ENCODE peak calls at places on chromosome 15, in six cellular contexts. One of them, this sample, is unnamed.

GRCh38 chr15:65089206-65089824 is 12.8 kb downstream of the KBTBD13 start:
- DNase-seq in DND-41: no peak
- DNase-seq in GM23248: no peak
- DNase-seq in HepG2: peak
- DNase-seq in HCT116: no peak
- DNase-seq in GM23338: no peak
- DNase-seq in this sample: no peak

GRCh38 chr15:71548317-71548908 is 261.9 kb upstream of the NR2E3 start:
- DNase-seq in DND-41: no peak
- DNase-seq in GM23248: no peak
- DNase-seq in HepG2: no peak
- DNase-seq in HCT116: no peak
- DNase-seq in GM23338: peak
- DNase-seq in this sample: no peak

GRCh38 chr15:85485956-85486567 is 105.7 kb downstream of the AKAP13 start:
- DNase-seq in DND-41: peak
- DNase-seq in GM23248: peak
- DNase-seq in HepG2: peak
- DNase-seq in HCT116: peak
- DNase-seq in GM23338: peak
- DNase-seq in this sample: no peak

GRCh38 chr15:47244361-47244760 is 472.9 kb upstream of the SEMA6D start:
- DNase-seq in DND-41: no peak
- DNase-seq in GM23248: no peak
- DNase-seq in HepG2: no peak
- DNase-seq in HCT116: no peak
- DNase-seq in GM23338: no peak
- DNase-seq in this sample: no peak

GRCh38 chr15:23564798-23565394 is 578 bp upstream of the MKRN3 start:
- DNase-seq in DND-41: peak
- DNase-seq in GM23248: no peak
- DNase-seq in HepG2: no peak
- DNase-seq in HCT116: no peak
- DNase-seq in GM23338: no peak
- DNase-seq in this sample: no peak

GRCh38 chr15:92365079-92365478 is 28.6 kb upstream of the ST8SIA2 start:
- DNase-seq in DND-41: no peak
- DNase-seq in GM23248: no peak
- DNase-seq in HepG2: peak
- DNase-seq in HCT116: no peak
- DNase-seq in GM23338: no peak
- DNase-seq in this sample: no peak

GRCh38 chr15:91710072-91710471 is 143.4 kb upstream of the SLCO3A1 start:
- DNase-seq in DND-41: no peak
- DNase-seq in GM23248: no peak
- DNase-seq in HepG2: no peak
- DNase-seq in HCT116: no peak
- DNase-seq in GM23338: no peak
- DNase-seq in this sample: no peak

GRCh38 chr15:40441012-40441735 is 421 bp downstream of the BAHD1 start:
- DNase-seq in DND-41: no peak
- DNase-seq in GM23248: peak
- DNase-seq in HepG2: no peak
- DNase-seq in HCT116: no peak
- DNase-seq in GM23338: peak
- DNase-seq in this sample: no peak

GRCh38 chr15:79372428-79372827 is 59.7 kb upstream of the MINAR1 start:
- DNase-seq in DND-41: no peak
- DNase-seq in GM23248: no peak
- DNase-seq in HepG2: no peak
- DNase-seq in HCT116: no peak
- DNase-seq in GM23338: no peak
- DNase-seq in this sample: no peak

GRCh38 chr15:24269166-24269571 is 406.4 kb upstream of the NPAP1 start:
- DNase-seq in DND-41: peak
- DNase-seq in GM23248: no peak
- DNase-seq in HepG2: no peak
- DNase-seq in HCT116: no peak
- DNase-seq in GM23338: no peak
- DNase-seq in this sample: no peak

GRCh38 chr15:92149029-92149428 is 244.7 kb upstream of the ST8SIA2 start:
- DNase-seq in DND-41: no peak
- DNase-seq in GM23248: peak
- DNase-seq in HepG2: no peak
- DNase-seq in HCT116: no peak
- DNase-seq in GM23338: no peak
- DNase-seq in this sample: no peak

GRCh38 chr15:86572368-86572841 is 492.7 kb downstream of the AGBL1 start:
- DNase-seq in DND-41: no peak
- DNase-seq in GM23248: no peak
- DNase-seq in HepG2: no peak
- DNase-seq in HCT116: no peak
- DNase-seq in GM23338: no peak
- DNase-seq in this sample: no peak

GRCh38 chr15:55255714-55256113 is 33.9 kb downstream of the RAB27A start:
- DNase-seq in DND-41: peak
- DNase-seq in GM23248: no peak
- DNase-seq in HepG2: no peak
- DNase-seq in HCT116: no peak
- DNase-seq in GM23338: no peak
- DNase-seq in this sample: no peak

GRCh38 chr15:47460775-47461174 is 256.5 kb upstream of the SEMA6D start:
- DNase-seq in DND-41: no peak
- DNase-seq in GM23248: no peak
- DNase-seq in HepG2: no peak
- DNase-seq in HCT116: no peak
- DNase-seq in GM23338: no peak
- DNase-seq in this sample: no peak

GRCh38 chr15:99682455-99682854 is 50.8 kb downstream of the LYSMD4 start:
- DNase-seq in DND-41: no peak
- DNase-seq in GM23248: peak
- DNase-seq in HepG2: no peak
- DNase-seq in HCT116: no peak
- DNase-seq in GM23338: no peak
- DNase-seq in this sample: peak

GRCh38 chr15:91140561-91140960 is 40.5 kb downstream of the SV2B start:
- DNase-seq in DND-41: no peak
- DNase-seq in GM23248: no peak
- DNase-seq in HepG2: no peak
- DNase-seq in HCT116: no peak
- DNase-seq in GM23338: no peak
- DNase-seq in this sample: no peak

GRCh38 chr15:49088996-49089395 is 42.8 kb upstream of the SECISBP2L start:
- DNase-seq in DND-41: no peak
- DNase-seq in GM23248: no peak
- DNase-seq in HepG2: no peak
- DNase-seq in HCT116: no peak
- DNase-seq in GM23338: no peak
- DNase-seq in this sample: no peak

GRCh38 chr15:39886418-39886817 is 33.6 kb downstream of the GPR176 start:
- DNase-seq in DND-41: no peak
- DNase-seq in GM23248: no peak
- DNase-seq in HepG2: no peak
- DNase-seq in HCT116: no peak
- DNase-seq in GM23338: no peak
- DNase-seq in this sample: no peak

GRCh38 chr15:101596633-101597032 is 55.5 kb downstream of the TM2D3 start:
- DNase-seq in DND-41: no peak
- DNase-seq in GM23248: no peak
- DNase-seq in HepG2: no peak
- DNase-seq in HCT116: no peak
- DNase-seq in GM23338: no peak
- DNase-seq in this sample: no peak

GRCh38 chr15:92624401-92624991 is 31.1 kb downstream of the FAM174B start:
- DNase-seq in DND-41: no peak
- DNase-seq in GM23248: peak
- DNase-seq in HepG2: no peak
- DNase-seq in HCT116: no peak
- DNase-seq in GM23338: no peak
- DNase-seq in this sample: no peak

GRCh38 chr15:59953392-59953883 is 50.7 kb upstream of the FOXB1 start:
- DNase-seq in DND-41: no peak
- DNase-seq in GM23248: no peak
- DNase-seq in HepG2: no peak
- DNase-seq in HCT116: no peak
- DNase-seq in GM23338: peak
- DNase-seq in this sample: no peak

GRCh38 chr15:63191895-63192603 is 2.6 kb downstream of the RAB8B start:
- DNase-seq in DND-41: peak
- DNase-seq in GM23248: no peak
- DNase-seq in HepG2: no peak
- DNase-seq in HCT116: no peak
- DNase-seq in GM23338: no peak
- DNase-seq in this sample: no peak

GRCh38 chr15:101521084-101521483 is 31.6 kb upstream of the PCSK6 start:
- DNase-seq in DND-41: no peak
- DNase-seq in GM23248: no peak
- DNase-seq in HepG2: no peak
- DNase-seq in HCT116: no peak
- DNase-seq in GM23338: no peak
- DNase-seq in this sample: no peak

GRCh38 chr15:31609243-31609642 is 282.6 kb downstream of the KLF13 start:
- DNase-seq in DND-41: no peak
- DNase-seq in GM23248: peak
- DNase-seq in HepG2: no peak
- DNase-seq in HCT116: no peak
- DNase-seq in GM23338: no peak
- DNase-seq in this sample: no peak

GRCh38 chr15:45128971-45129639 is 574 bp downstream of the DUOXA1 start:
- DNase-seq in DND-41: no peak
- DNase-seq in GM23248: peak
- DNase-seq in HepG2: no peak
- DNase-seq in HCT116: no peak
- DNase-seq in GM23338: peak
- DNase-seq in this sample: no peak

GRCh38 chr15:66622677-66623076 is 56.9 kb upstream of the LCTL start:
- DNase-seq in DND-41: no peak
- DNase-seq in GM23248: peak
- DNase-seq in HepG2: no peak
- DNase-seq in HCT116: no peak
- DNase-seq in GM23338: no peak
- DNase-seq in this sample: no peak
- TF ChIP-seq EZH2 in DND-41: no peak
- TF ChIP-seq EZH2 in GM23248: no peak
- TF ChIP-seq EZH2 in HepG2: no peak
- TF ChIP-seq EZH2 in HCT116: no peak
- TF ChIP-seq EZH2 in GM23338: no peak
- TF ChIP-seq EZH2 in this sample: no peak

DNA sequence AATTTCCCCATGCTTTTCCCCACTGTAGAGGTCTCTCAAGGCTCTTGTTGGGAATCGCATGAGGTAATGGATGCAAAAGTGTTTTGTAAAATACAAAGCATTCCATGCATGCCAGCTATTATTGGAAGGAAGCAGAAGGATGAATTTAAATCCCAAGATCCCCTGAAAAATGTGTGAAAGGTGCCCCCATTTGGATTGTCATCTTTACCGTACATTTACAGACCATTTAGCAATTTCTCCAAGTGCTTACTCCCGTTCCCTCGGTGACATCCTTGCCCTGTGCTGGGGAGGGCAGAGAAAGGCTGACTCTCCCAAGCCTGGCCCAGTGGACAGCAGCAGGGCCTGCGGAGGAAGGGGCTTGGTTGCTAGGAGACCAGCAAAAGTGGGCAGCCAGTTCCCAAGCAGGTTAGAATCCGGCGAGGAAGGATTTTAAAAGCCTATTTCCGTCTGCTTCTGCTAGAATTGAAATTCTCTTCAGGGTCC is 31.1 kb upstream of the NEO1 start:
- DNase-seq in DND-41: no peak
- DNase-seq in GM23248: no peak
- DNase-seq in HepG2: no peak
- DNase-seq in HCT116: no peak
- DNase-seq in GM23338: peak
- DNase-seq in this sample: no peak
- H3K27ac ChIP-seq in DND-41: no peak
- H3K27ac ChIP-seq in GM23248: no peak
- H3K27ac ChIP-seq in HepG2: no peak
- H3K27ac ChIP-seq in HCT116: no peak
- H3K27ac ChIP-seq in GM23338: peak
- H3K27ac ChIP-seq in this sample: no peak

GRCh38 chr15:95369202-95369601 is 961.3 kb upstream of the NR2F2 start:
- DNase-seq in DND-41: no peak
- DNase-seq in GM23248: no peak
- DNase-seq in HepG2: no peak
- DNase-seq in HCT116: no peak
- DNase-seq in GM23338: no peak
- DNase-seq in this sample: peak
- TF ChIP-seq EZH2 in DND-41: no peak
- TF ChIP-seq EZH2 in GM23248: no peak
- TF ChIP-seq EZH2 in HepG2: no peak
- TF ChIP-seq EZH2 in HCT116: no peak
- TF ChIP-seq EZH2 in GM23338: no peak
- TF ChIP-seq EZH2 in this sample: no peak

GRCh38 chr15:50767332-50767861 is 1.9 kb upstream of the SPPL2A start:
- DNase-seq in DND-41: no peak
- DNase-seq in GM23248: no peak
- DNase-seq in HepG2: no peak
- DNase-seq in HCT116: no peak
- DNase-seq in GM23338: no peak
- DNase-seq in this sample: no peak

GRCh38 chr15:50758712-50759205 is 6.7 kb downstream of the SPPL2A start:
- DNase-seq in DND-41: no peak
- DNase-seq in GM23248: peak
- DNase-seq in HepG2: no peak
- DNase-seq in HCT116: no peak
- DNase-seq in GM23338: no peak
- DNase-seq in this sample: no peak

GRCh38 chr15:50765202-50765967 is at the start of gene SPPL2A:
- DNase-seq in DND-41: peak
- DNase-seq in GM23248: peak
- DNase-seq in HepG2: peak
- DNase-seq in HCT116: peak
- DNase-seq in GM23338: peak
- DNase-seq in this sample: peak

DNA sequence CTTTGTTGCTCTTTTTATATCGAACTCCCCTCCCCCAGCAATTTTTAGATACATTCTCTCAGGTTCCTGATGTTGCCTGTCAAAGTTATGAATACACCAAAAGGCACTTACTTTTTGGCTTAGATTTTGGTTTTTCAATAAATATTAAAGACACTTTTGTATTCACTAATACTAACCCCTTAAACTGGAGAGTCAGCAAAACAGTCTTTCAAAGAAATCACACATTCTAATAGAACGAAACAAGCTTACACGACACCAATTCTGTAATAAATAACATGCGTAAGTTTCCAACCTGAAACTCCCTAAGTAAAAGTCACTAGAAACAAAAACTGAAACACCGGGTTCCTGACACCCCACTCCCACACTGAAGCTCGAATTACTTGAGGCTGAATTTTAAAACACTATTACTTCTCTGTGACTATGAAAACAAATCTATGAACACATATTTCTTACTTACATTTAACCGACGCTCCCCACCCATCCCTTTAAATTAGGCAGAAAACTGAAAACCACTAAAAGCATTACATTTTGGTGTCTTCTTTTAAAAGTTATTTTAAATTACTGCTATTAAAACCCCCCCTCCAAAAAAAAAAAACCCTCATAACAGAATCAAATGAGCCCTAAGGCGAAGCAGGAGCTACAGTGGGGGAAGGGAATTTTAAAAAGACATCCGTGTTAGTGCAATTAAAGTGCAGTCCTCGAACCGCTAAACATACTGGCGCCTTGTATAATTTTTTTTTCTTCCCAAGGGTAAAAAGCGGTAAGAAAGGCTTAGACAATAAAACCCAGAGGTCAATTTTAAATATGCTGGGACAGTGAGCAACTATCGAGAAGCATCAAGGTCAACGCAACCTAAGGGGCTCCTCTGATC is 940 bp downstream of the SPPL2A start:
- DNase-seq in DND-41: no peak
- DNase-seq in GM23248: peak
- DNase-seq in HepG2: no peak
- DNase-seq in HCT116: no peak
- DNase-seq in GM23338: no peak
- DNase-seq in this sample: peak
- H3K27ac ChIP-seq in DND-41: peak
- H3K27ac ChIP-seq in GM23248: peak
- H3K27ac ChIP-seq in HepG2: peak
- H3K27ac ChIP-seq in HCT116: peak
- H3K27ac ChIP-seq in GM23338: peak
- H3K27ac ChIP-seq in this sample: peak

This sample was measured in SK-N-MC.